ENCODE peak calls at places on chromosomes 11 and 22, in ten cellular contexts. D is neural crest cell; N is activated CD8-positive, alpha-beta T cell treated with anti-CD3 and anti-CD28 coated beads for 36 hours; L is Caco-2; Z is type B pancreatic cell; F is A549; O is SK-N-SH; Q is choroid plexus epithelial cell; X is D721Med; S is PC-3. A is an unnamed sample.

GRCh38 chr22:19242699-19243098 is 48.8 kb downstream of the CLTCL1 start:
- DNase-seq in D (no peak), N (no peak), L (no peak), Z (no peak), F (no peak), O (no peak), Q (no peak), X (no peak), S (no peak), A (no peak)

GRCh38 chr22:32473388-32473952 is 1.1 kb upstream of the FBXO7 start:
- DNase-seq in D (peak), N (peak), L (no peak), Z (no peak), F (peak), O (peak), Q (peak), X (no peak), S (peak), A (peak)

GRCh38 chr11:70467196-70468085 is 69.1 kb downstream of the CTTN start:
- DNase-seq in D (peak), N (peak), L (no peak), Z (no peak), F (peak), O (peak), Q (peak), X (no peak), S (peak), A (peak)

GRCh38 chr11:80031014-80031565 is 590.3 kb upstream of the TENM4 start:
- DNase-seq in D (no peak), N (no peak), L (no peak), Z (no peak), F (no peak), O (no peak), Q (no peak), X (no peak), S (no peak), A (no peak)

GRCh38 chr22:20565079-20565734 is 57.8 kb downstream of the MED15 start:
- DNase-seq in D (no peak), N (peak), L (no peak), Z (no peak), F (no peak), O (no peak), Q (peak), X (no peak), S (no peak), A (no peak)

GRCh38 chr11:1203505-1204271 is 19.2 kb upstream of the MUC5B start:
- DNase-seq in D (no peak), N (no peak), L (peak), Z (peak), F (no peak), O (peak), Q (peak), X (no peak), S (peak), A (no peak)

GRCh38 chr11:62139526-62140301 is 15.9 kb downstream of the INCENP start:
- DNase-seq in D (no peak), N (no peak), L (peak), Z (peak), F (no peak), O (peak), Q (no peak), X (no peak), S (no peak), A (no peak)

GRCh38 chr11:128610765-128611617 is 23.6 kb upstream of the ETS1 start:
- DNase-seq in D (no peak), N (peak), L (peak), Z (no peak), F (no peak), O (no peak), Q (no peak), X (no peak), S (no peak), A (no peak)

GRCh38 chr11:5712507-5712906 is 22.9 kb downstream of the TRIM22 start:
- DNase-seq in D (no peak), N (no peak), L (no peak), Z (no peak), F (peak), O (no peak), Q (peak), X (no peak), S (peak), A (no peak)

GRCh38 chr11:16912607-16913006 is 101.6 kb downstream of the PLEKHA7 start:
- DNase-seq in D (no peak), N (no peak), L (no peak), Z (no peak), F (no peak), O (no peak), Q (no peak), X (no peak), S (peak), A (no peak)

GRCh38 chr11:120401506-120401905 is 65.3 kb downstream of the ARHGEF12 start:
- DNase-seq in D (no peak), N (no peak), L (no peak), Z (no peak), F (no peak), O (no peak), Q (peak), X (no peak), S (no peak), A (no peak)

GRCh38 chr11:62627718-62628117 is 5.9 kb upstream of the B3GAT3 start:
- DNase-seq in D (no peak), N (peak), L (no peak), Z (no peak), F (peak), O (no peak), Q (peak), X (no peak), S (no peak), A (no peak)

GRCh38 chr11:115170133-115170815 is 333.9 kb downstream of the CADM1 start:
- DNase-seq in D (peak), N (peak), L (no peak), Z (no peak), F (peak), O (peak), Q (peak), X (no peak), S (peak), A (peak)

GRCh38 chr11:98964146-98964545 is 56.6 kb upstream of the CNTN5 start:
- DNase-seq in D (no peak), N (no peak), L (no peak), Z (no peak), F (no peak), O (no peak), Q (no peak), X (no peak), S (no peak), A (no peak)

GRCh38 chr22:46996595-46997310 is 234.3 kb downstream of the TBC1D22A start:
- DNase-seq in D (no peak), N (no peak), L (no peak), Z (no peak), F (peak), O (peak), Q (no peak), X (no peak), S (peak), A (no peak)

GRCh38 chr11:1049431-1049891 is 12.9 kb upstream of the MUC6 start:
- DNase-seq in D (no peak), N (no peak), L (no peak), Z (no peak), F (no peak), O (no peak), Q (no peak), X (no peak), S (no peak), A (no peak)

GRCh38 chr22:23219787-23220484 is 39.6 kb downstream of the BCR start:
- DNase-seq in D (no peak), N (peak), L (no peak), Z (no peak), F (no peak), O (no peak), Q (peak), X (no peak), S (peak), A (no peak)

GRCh38 chr11:61960532-61960931 is 6.9 kb downstream of the FTH1 start:
- DNase-seq in D (no peak), N (no peak), L (peak), Z (peak), F (no peak), O (no peak), Q (no peak), X (no peak), S (no peak), A (no peak)

GRCh38 chr11:92852946-92853345 is 116.5 kb upstream of the MTNR1B start:
- DNase-seq in D (no peak), N (no peak), L (no peak), Z (no peak), F (no peak), O (no peak), Q (no peak), X (no peak), S (no peak), A (no peak)

GRCh38 chr11:27075192-27075591 is 34.6 kb downstream of the BBOX1 start:
- DNase-seq in D (no peak), N (no peak), L (no peak), Z (no peak), F (no peak), O (no peak), Q (peak), X (no peak), S (no peak), A (no peak)

GRCh38 chr22:28329582-28330073 is 350.0 kb downstream of the TTC28 start:
- DNase-seq in D (no peak), N (no peak), L (no peak), Z (no peak), F (no peak), O (no peak), Q (peak), X (no peak), S (no peak), A (no peak)

GRCh38 chr11:121344824-121345223 is 52.3 kb downstream of the SC5D start:
- DNase-seq in D (no peak), N (no peak), L (no peak), Z (no peak), F (no peak), O (no peak), Q (no peak), X (no peak), S (peak), A (no peak)

GRCh38 chr11:10181811-10182210 is 112.2 kb downstream of the SBF2 start:
- DNase-seq in D (no peak), N (no peak), L (no peak), Z (no peak), F (peak), O (peak), Q (peak), X (no peak), S (peak), A (no peak)

GRCh38 chr11:26522912-26523610 is 49.0 kb downstream of the MUC15 start:
- DNase-seq in D (no peak), N (no peak), L (no peak), Z (no peak), F (peak), O (no peak), Q (peak), X (no peak), S (peak), A (no peak)

GRCh38 chr22:20027966-20028854 is 7.3 kb downstream of the TANGO2 start:
- DNase-seq in D (no peak), N (peak), L (no peak), Z (no peak), F (peak), O (no peak), Q (peak), X (no peak), S (peak), A (no peak)

GRCh38 chr22:39176673-39177455 is 24.4 kb upstream of the CBX7 start:
- DNase-seq in D (no peak), N (no peak), L (no peak), Z (no peak), F (no peak), O (no peak), Q (peak), X (no peak), S (no peak), A (no peak)

GRCh38 chr11:7278314-7278917 is 26.7 kb downstream of the SYT9 start:
- DNase-seq in D (peak), N (peak), L (no peak), Z (no peak), F (peak), O (peak), Q (peak), X (no peak), S (peak), A (peak)

GRCh38 chr11:61994981-61995380 is 27.5 kb upstream of the FTH1 start:
- DNase-seq in D (no peak), N (no peak), L (no peak), Z (no peak), F (no peak), O (no peak), Q (no peak), X (no peak), S (no peak), A (no peak)

GRCh38 chr11:16612801-16613400 is 125.5 kb upstream of the C11orf58 start:
- DNase-seq in D (no peak), N (no peak), L (no peak), Z (no peak), F (no peak), O (peak), Q (no peak), X (no peak), S (no peak), A (peak)

GRCh38 chr11:3747704-3748103 is 49.6 kb downstream of the NUP98 start:
- DNase-seq in D (no peak), N (no peak), L (no peak), Z (no peak), F (peak), O (no peak), Q (peak), X (no peak), S (peak), A (no peak)

GRCh38 chr11:73379189-73379880 is 3.1 kb downstream of the RELT start:
- DNase-seq in D (no peak), N (no peak), L (no peak), Z (no peak), F (no peak), O (no peak), Q (no peak), X (no peak), S (peak), A (no peak)

DNA sequence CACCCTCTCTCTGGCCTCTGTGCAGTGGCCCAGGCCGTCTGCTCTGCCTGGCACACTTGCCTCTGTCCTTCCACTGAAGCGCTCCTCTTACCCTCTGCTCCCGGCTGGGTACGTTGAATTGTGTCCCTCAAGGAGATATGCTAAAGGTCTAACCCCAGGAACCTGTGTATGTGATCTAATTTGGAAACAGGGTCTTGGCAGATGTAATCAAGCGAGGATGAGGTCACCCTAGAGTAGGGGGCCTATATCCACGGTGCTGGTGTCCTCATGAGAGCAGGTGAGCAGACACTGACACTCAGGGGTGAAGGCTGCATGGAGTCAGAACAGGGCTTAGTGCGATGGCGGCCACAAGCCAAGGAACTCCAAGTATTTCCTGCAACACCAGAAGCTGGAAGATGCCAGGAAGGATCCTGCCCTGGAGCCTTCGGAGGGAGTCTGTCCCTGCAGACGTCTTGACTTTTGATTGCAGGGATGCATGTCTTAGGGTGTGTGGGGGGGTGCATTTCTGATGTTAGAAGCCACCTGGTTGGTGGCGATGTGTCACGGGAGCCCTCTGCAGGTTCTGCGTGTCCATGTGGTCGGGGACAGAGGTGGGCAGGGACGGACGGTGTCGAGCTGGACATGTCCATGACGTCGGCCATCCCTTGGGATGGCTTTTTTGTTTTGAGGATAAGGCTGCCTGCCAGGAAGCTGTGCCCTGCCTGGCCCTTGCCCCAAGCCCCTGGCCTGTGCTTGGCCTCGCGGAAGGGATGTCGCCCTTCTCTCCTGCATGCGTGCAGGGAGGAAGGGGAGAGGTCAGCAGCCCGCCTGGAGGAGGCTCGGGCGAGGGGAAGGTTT is 68.6 kb downstream of the LRP5 start:
- DNase-seq in D (no peak), N (no peak), L (no peak), Z (no peak), F (peak), O (no peak), Q (peak), X (no peak), S (no peak), A (no peak)
- TF ChIP-seq CTCF in D (no peak), N (no peak), L (no peak), Z (no peak), F (no peak), O (no peak), Q (no peak), X (no peak), S (no peak), A (no peak)

GRCh38 chr11:46947399-46948077 is 11.0 kb downstream of the CSTPP1 start:
- DNase-seq in D (no peak), N (no peak), L (no peak), Z (no peak), F (no peak), O (no peak), Q (no peak), X (no peak), S (no peak), A (no peak)
- TF ChIP-seq CTCF in D (no peak), N (no peak), L (no peak), Z (no peak), F (no peak), O (no peak), Q (no peak), X (no peak), S (no peak), A (no peak)

DNA sequence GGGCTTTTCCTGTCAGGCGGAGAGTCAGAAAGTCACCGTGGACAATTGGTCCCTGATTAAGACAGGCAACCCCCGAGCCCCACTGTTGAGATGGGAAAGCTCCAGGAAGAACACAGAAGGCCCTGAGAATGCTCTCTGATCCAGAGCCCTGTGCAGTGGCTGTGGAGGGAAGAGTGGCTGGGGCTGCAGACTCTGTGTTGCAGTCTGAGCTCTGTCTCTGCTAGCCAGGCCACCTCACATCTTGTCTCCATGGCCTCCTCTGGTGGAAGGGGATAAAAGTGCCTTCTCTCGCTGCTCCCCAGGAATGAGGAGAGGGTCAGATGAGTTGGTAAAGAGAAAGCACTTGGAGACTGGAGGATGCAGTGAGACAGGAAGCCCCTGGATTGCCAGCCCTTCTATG is 141.2 kb downstream of the CEP164 start:
- DNase-seq in D (no peak), N (no peak), L (no peak), Z (no peak), F (peak), O (no peak), Q (no peak), X (no peak), S (no peak), A (no peak)
- TF ChIP-seq CTCF in D (no peak), N (no peak), L (no peak), Z (no peak), F (no peak), O (no peak), Q (no peak), X (no peak), S (no peak), A (no peak)

GRCh38 chr11:66956689-66957290 is 1.4 kb downstream of the PC start:
- DNase-seq in D (no peak), N (peak), L (no peak), Z (no peak), F (peak), O (no peak), Q (peak), X (no peak), S (no peak), A (peak)
- TF ChIP-seq CTCF in D (no peak), N (no peak), L (no peak), Z (peak), F (no peak), O (no peak), Q (peak), X (no peak), S (no peak), A (no peak)

DNA sequence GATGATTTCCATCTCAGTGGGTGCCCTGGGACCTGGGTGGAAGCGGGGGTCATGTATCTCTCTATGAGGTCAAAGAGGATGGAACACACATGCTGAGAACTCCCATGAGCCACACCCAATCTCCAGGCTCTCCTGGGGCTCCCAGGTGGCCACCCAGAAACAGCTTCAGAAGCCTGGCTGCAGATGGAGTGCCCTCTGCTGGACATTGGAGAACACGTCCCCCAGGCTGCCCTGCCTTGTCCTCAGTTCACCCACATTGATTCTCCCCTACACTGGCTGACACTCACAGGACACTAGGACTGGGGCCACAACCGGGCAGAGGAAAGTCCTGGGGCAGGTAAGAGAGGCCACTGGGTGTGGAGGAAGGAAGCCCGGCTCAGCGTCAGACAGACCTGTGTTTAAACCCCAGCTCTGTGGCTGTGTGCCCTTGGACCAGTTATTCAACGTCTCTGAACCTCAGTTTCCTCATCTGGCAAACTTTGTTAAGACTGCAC is 4.5 kb upstream of the NOL12 start:
- DNase-seq in D (peak), N (peak), L (peak), Z (peak), F (peak), O (peak), Q (peak), X (no peak), S (peak), A (peak)
- TF ChIP-seq CTCF in D (peak), N (peak), L (peak), Z (peak), F (peak), O (peak), Q (peak), X (peak), S (peak), A (peak)

GRCh38 chr11:109641549-109641948 is 219.6 kb downstream of the C11orf87 start:
- DNase-seq in D (peak), N (peak), L (peak), Z (no peak), F (peak), O (no peak), Q (peak), X (no peak), S (peak), A (peak)
- TF ChIP-seq CTCF in D (peak), N (no peak), L (no peak), Z (peak), F (peak), O (no peak), Q (peak), X (no peak), S (peak), A (peak)

DNA sequence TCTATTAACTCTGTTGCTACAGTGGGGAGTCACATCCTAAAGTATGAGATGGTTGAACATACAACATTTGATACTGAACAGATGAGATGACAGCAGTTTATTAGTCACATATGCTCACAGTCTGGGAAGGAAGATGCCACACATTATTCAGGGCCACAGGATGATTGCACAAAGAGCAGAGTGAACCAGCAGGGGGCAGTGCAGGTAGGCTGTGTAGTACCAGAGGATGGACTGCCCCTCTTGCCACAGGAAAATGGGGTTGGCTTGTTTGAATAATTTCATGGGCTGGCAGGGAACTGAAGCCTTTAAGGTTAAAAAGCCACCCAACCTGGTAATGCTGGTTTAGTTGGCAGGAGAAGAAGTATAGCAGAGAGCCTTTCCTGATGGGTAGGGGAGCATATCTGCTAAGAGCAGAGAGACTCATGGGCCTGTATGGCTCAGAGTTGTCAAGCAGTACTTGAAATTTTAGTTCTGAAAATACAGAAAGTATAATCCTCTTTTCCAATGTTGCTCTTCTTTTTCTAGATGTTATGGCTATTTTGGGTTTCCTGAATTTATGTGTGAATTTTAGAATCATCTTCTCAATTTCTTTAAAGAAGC is 180.4 kb upstream of the B3GAT1 start:
- DNase-seq in D (peak), N (peak), L (peak), Z (peak), F (peak), O (peak), Q (peak), X (no peak), S (no peak), A (peak)
- TF ChIP-seq CTCF in D (peak), N (peak), L (peak), Z (peak), F (peak), O (no peak), Q (peak), X (peak), S (peak), A (peak)

GRCh38 chr22:37330200-37331033 is 48.1 kb downstream of the CYTH4 start:
- DNase-seq in D (peak), N (peak), L (peak), Z (no peak), F (peak), O (peak), Q (peak), X (no peak), S (peak), A (peak)
- TF ChIP-seq CTCF in D (peak), N (no peak), L (no peak), Z (peak), F (peak), O (peak), Q (peak), X (no peak), S (peak), A (no peak)